ENCODE peak calls at places on chromosomes 5 and 9, in ten cellular contexts. One of them, this sample, is unnamed.

GRCh38 chr9:137432687-137433348 is 8.3 kb downstream of the ENTPD8 start:
- DNase-seq in left ventricle myocardium inferior: no peak
- DNase-seq in cardiac fibroblast: no peak
- DNase-seq in body of pancreas: no peak
- DNase-seq in esophagus muscularis mucosa: no peak
- DNase-seq in prostate gland: no peak
- DNase-seq in heart left ventricle: peak; percentile 22
- DNase-seq in tibial artery: no peak
- DNase-seq in lower leg skin: peak; percentile 82
- DNase-seq in endothelial cell of umbilical vein: no peak
- DNase-seq in this sample: no peak

GRCh38 chr5:74239268-74239667 is 401.3 kb downstream of the ENC1 start:
- DNase-seq in tibial artery: no peak
- DNase-seq in prostate gland: no peak
- DNase-seq in left ventricle myocardium inferior: no peak
- DNase-seq in lower leg skin: no peak
- DNase-seq in esophagus muscularis mucosa: no peak
- DNase-seq in endothelial cell of umbilical vein: no peak
- DNase-seq in body of pancreas: no peak
- DNase-seq in heart left ventricle: no peak
- DNase-seq in cardiac fibroblast: no peak
- DNase-seq in this sample: no peak

GRCh38 chr5:78829811-78830499 is 155.2 kb downstream of the ARSB start:
- DNase-seq in left ventricle myocardium inferior: peak; percentile 81
- DNase-seq in esophagus muscularis mucosa: no peak
- DNase-seq in heart left ventricle: peak; percentile 75
- DNase-seq in endothelial cell of umbilical vein: no peak
- DNase-seq in body of pancreas: peak; percentile 43
- DNase-seq in cardiac fibroblast: peak; percentile 50
- DNase-seq in lower leg skin: peak; percentile 89
- DNase-seq in tibial artery: peak; percentile 92
- DNase-seq in prostate gland: no peak
- DNase-seq in this sample: peak; percentile 76

GRCh38 chr5:148998174-148998797 is 64.6 kb downstream of the SH3TC2 start:
- DNase-seq in heart left ventricle: no peak
- DNase-seq in cardiac fibroblast: peak; percentile 76
- DNase-seq in tibial artery: no peak
- DNase-seq in prostate gland: peak; percentile 77
- DNase-seq in endothelial cell of umbilical vein: peak; percentile 68
- DNase-seq in lower leg skin: no peak
- DNase-seq in left ventricle myocardium inferior: no peak
- DNase-seq in body of pancreas: peak; percentile 39
- DNase-seq in esophagus muscularis mucosa: peak; percentile 39
- DNase-seq in this sample: no peak

GRCh38 chr5:40623480-40624420 is 56.0 kb upstream of the PTGER4 start:
- DNase-seq in left ventricle myocardium inferior: no peak
- DNase-seq in heart left ventricle: no peak
- DNase-seq in endothelial cell of umbilical vein: no peak
- DNase-seq in prostate gland: no peak
- DNase-seq in tibial artery: no peak
- DNase-seq in lower leg skin: no peak
- DNase-seq in cardiac fibroblast: no peak
- DNase-seq in body of pancreas: no peak
- DNase-seq in esophagus muscularis mucosa: no peak
- DNase-seq in this sample: no peak

GRCh38 chr9:122158202-122158601 is 1.4 kb downstream of the NDUFA8 start:
- DNase-seq in tibial artery: no peak
- DNase-seq in esophagus muscularis mucosa: no peak
- DNase-seq in prostate gland: no peak
- DNase-seq in cardiac fibroblast: peak; percentile 60
- DNase-seq in endothelial cell of umbilical vein: peak; percentile 65
- DNase-seq in body of pancreas: peak; percentile 61
- DNase-seq in left ventricle myocardium inferior: no peak
- DNase-seq in heart left ventricle: peak; percentile 59
- DNase-seq in lower leg skin: no peak
- DNase-seq in this sample: no peak

GRCh38 chr5:38450627-38451371 is 105.6 kb downstream of the LIFR start:
- DNase-seq in endothelial cell of umbilical vein: peak; percentile 71
- DNase-seq in body of pancreas: no peak
- DNase-seq in cardiac fibroblast: no peak
- DNase-seq in esophagus muscularis mucosa: no peak
- DNase-seq in tibial artery: no peak
- DNase-seq in lower leg skin: no peak
- DNase-seq in prostate gland: no peak
- DNase-seq in left ventricle myocardium inferior: no peak
- DNase-seq in heart left ventricle: no peak
- DNase-seq in this sample: no peak

GRCh38 chr5:80037366-80037765 is 2.2 kb downstream of the THBS4 start:
- DNase-seq in tibial artery: no peak
- DNase-seq in body of pancreas: no peak
- DNase-seq in endothelial cell of umbilical vein: no peak
- DNase-seq in left ventricle myocardium inferior: no peak
- DNase-seq in prostate gland: no peak
- DNase-seq in heart left ventricle: no peak
- DNase-seq in lower leg skin: no peak
- DNase-seq in esophagus muscularis mucosa: no peak
- DNase-seq in cardiac fibroblast: no peak
- DNase-seq in this sample: no peak

GRCh38 chr9:136769710-136770191 is 5.4 kb upstream of the LCN15 start:
- DNase-seq in body of pancreas: peak; percentile 46
- DNase-seq in cardiac fibroblast: no peak
- DNase-seq in endothelial cell of umbilical vein: no peak
- DNase-seq in esophagus muscularis mucosa: no peak
- DNase-seq in prostate gland: no peak
- DNase-seq in left ventricle myocardium inferior: no peak
- DNase-seq in lower leg skin: no peak
- DNase-seq in tibial artery: peak; percentile 57
- DNase-seq in heart left ventricle: no peak
- DNase-seq in this sample: no peak

GRCh38 chr5:178449163-178450060 is 140.8 kb downstream of the COL23A1 start:
- DNase-seq in esophagus muscularis mucosa: no peak
- DNase-seq in left ventricle myocardium inferior: peak; percentile 31
- DNase-seq in lower leg skin: peak; percentile 46
- DNase-seq in tibial artery: peak; percentile 67
- DNase-seq in heart left ventricle: peak; percentile 65
- DNase-seq in endothelial cell of umbilical vein: peak; percentile 33
- DNase-seq in prostate gland: no peak
- DNase-seq in cardiac fibroblast: no peak
- DNase-seq in body of pancreas: no peak
- DNase-seq in this sample: no peak

DNA sequence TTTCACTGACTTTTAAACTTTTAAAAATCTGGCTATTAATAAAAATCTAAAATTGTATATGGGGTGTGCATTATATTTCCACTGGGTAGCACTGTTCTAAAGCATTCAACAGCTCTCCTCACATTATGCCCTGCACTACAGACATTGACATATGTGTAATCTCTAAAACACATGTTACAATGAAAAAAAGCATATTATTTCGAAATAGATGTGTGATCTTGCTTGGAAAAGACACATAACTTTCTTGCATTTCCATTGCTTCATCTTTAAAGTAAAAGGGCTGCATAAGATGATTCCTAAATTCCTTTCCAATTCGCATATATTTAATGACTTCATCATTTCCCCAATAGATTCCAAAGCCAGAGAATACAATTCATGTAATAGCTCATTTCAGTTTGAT is 567.0 kb downstream of the PDE4D start:
- DNase-seq in body of pancreas: no peak
- DNase-seq in esophagus muscularis mucosa: no peak
- DNase-seq in endothelial cell of umbilical vein: no peak
- DNase-seq in prostate gland: no peak
- DNase-seq in tibial artery: no peak
- DNase-seq in cardiac fibroblast: no peak
- DNase-seq in heart left ventricle: no peak
- DNase-seq in lower leg skin: no peak
- DNase-seq in left ventricle myocardium inferior: no peak
- DNase-seq in this sample: no peak
- TF ChIP-seq CTCF in body of pancreas: no peak
- TF ChIP-seq CTCF in esophagus muscularis mucosa: no peak
- TF ChIP-seq CTCF in endothelial cell of umbilical vein: no peak
- TF ChIP-seq CTCF in prostate gland: no peak
- TF ChIP-seq CTCF in tibial artery: no peak
- TF ChIP-seq CTCF in cardiac fibroblast: no peak
- TF ChIP-seq CTCF in heart left ventricle: no peak
- TF ChIP-seq CTCF in lower leg skin: no peak
- TF ChIP-seq CTCF in left ventricle myocardium inferior: no peak
- TF ChIP-seq CTCF in this sample: no peak

DNA sequence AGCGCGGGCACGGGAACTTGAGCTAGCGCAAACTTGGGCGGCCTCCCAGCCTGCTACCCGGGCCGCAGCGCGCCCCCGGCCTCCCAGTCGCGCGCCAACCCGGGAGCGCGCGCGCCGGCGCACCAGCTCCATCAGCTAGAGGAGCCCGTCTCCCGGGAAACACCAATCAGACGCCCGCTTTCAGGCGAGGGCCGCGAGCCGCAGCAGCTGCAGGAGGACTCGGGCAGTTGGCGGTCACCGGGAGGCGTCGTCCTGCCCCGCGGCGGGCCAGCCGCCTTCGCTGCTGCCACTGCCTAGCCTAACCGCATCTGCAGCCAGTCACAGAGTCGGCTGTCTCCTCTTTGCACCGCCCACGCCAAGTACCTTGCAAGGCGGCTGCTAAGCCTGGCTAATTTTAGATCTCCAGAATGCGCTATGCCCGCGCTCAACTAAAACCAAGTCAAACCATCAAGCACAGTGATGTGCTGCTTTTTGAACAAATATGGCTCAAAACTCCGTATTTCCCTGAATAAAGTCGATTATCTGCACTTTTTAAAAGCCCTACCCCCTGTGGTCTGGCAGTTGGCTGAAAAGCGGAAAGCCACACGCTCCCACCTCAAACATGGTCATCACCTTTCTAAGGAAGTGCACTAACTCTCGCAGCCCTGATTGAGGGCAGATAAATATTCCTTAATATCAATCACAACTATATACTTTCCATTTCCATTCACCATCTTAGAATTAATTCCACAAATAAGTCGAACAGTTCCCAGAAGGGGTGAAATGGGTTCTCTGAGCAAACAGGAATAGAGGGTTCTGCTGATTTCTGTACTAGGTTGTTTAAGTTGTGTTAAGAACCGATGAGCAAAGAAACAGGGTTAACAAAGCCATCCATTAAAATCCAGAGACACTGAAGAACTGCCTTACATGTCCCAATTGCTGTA is 221.8 kb downstream of the MEF2C start:
- DNase-seq in lower leg skin: no peak
- DNase-seq in cardiac fibroblast: peak; percentile 74
- DNase-seq in body of pancreas: peak; percentile 59
- DNase-seq in endothelial cell of umbilical vein: peak; percentile 51
- DNase-seq in heart left ventricle: peak; percentile 44
- DNase-seq in esophagus muscularis mucosa: peak; percentile 80
- DNase-seq in tibial artery: peak; percentile 83
- DNase-seq in prostate gland: no peak
- DNase-seq in left ventricle myocardium inferior: no peak
- DNase-seq in this sample: no peak
- H3K4me3 ChIP-seq in lower leg skin: no peak overlapping the region
- H3K4me3 ChIP-seq in cardiac fibroblast: peak overlapping the region; percentile 35
- H3K4me3 ChIP-seq in body of pancreas: no peak overlapping the region
- H3K4me3 ChIP-seq in endothelial cell of umbilical vein: peak overlapping the region; percentile 34
- H3K4me3 ChIP-seq in heart left ventricle: no peak overlapping the region
- H3K4me3 ChIP-seq in esophagus muscularis mucosa: peak overlapping the region; percentile 49
- H3K4me3 ChIP-seq in tibial artery: peak overlapping the region; percentile 42
- H3K4me3 ChIP-seq in prostate gland: peak overlapping the region; percentile 10
- H3K4me3 ChIP-seq in left ventricle myocardium inferior: peak overlapping the region; percentile 60
- H3K4me3 ChIP-seq in this sample: peak overlapping the region; percentile 30

GRCh38 chr5:6712582-6713273 is 504 bp upstream of the TENT4A start:
- DNase-seq in body of pancreas: peak; percentile 98
- DNase-seq in lower leg skin: peak; percentile 99
- DNase-seq in cardiac fibroblast: peak; percentile 99
- DNase-seq in esophagus muscularis mucosa: peak; percentile 97
- DNase-seq in left ventricle myocardium inferior: peak; percentile 95
- DNase-seq in endothelial cell of umbilical vein: peak; percentile 98
- DNase-seq in heart left ventricle: peak; percentile 97
- DNase-seq in prostate gland: peak; percentile 96
- DNase-seq in tibial artery: peak; percentile 98
- DNase-seq in this sample: peak; percentile 97
- TF ChIP-seq CTCF in body of pancreas: no peak
- TF ChIP-seq CTCF in lower leg skin: no peak
- TF ChIP-seq CTCF in cardiac fibroblast: no peak
- TF ChIP-seq CTCF in esophagus muscularis mucosa: no peak
- TF ChIP-seq CTCF in left ventricle myocardium inferior: no peak
- TF ChIP-seq CTCF in endothelial cell of umbilical vein: no peak
- TF ChIP-seq CTCF in heart left ventricle: peak; percentile 3
- TF ChIP-seq CTCF in prostate gland: no peak
- TF ChIP-seq CTCF in tibial artery: no peak
- TF ChIP-seq CTCF in this sample: no peak

GRCh38 chr5:140828402-140828737 is 610 bp downstream of the PCDHA6 start:
- DNase-seq in body of pancreas: no peak
- DNase-seq in tibial artery: no peak
- DNase-seq in endothelial cell of umbilical vein: no peak
- DNase-seq in left ventricle myocardium inferior: no peak
- DNase-seq in lower leg skin: no peak
- DNase-seq in prostate gland: no peak
- DNase-seq in cardiac fibroblast: no peak
- DNase-seq in heart left ventricle: no peak
- DNase-seq in esophagus muscularis mucosa: no peak
- DNase-seq in this sample: no peak

GRCh38 chr5:140822281-140822629 is 842 bp downstream of the PCDHA5 start:
- DNase-seq in tibial artery: no peak
- DNase-seq in heart left ventricle: no peak
- DNase-seq in left ventricle myocardium inferior: no peak
- DNase-seq in body of pancreas: no peak
- DNase-seq in endothelial cell of umbilical vein: no peak
- DNase-seq in esophagus muscularis mucosa: no peak
- DNase-seq in cardiac fibroblast: no peak
- DNase-seq in lower leg skin: no peak
- DNase-seq in prostate gland: no peak
- DNase-seq in this sample: no peak

GRCh38 chr5:140823475-140823874 is 2.1 kb downstream of the PCDHA5 start:
- DNase-seq in esophagus muscularis mucosa: no peak
- DNase-seq in heart left ventricle: no peak
- DNase-seq in body of pancreas: no peak
- DNase-seq in left ventricle myocardium inferior: no peak
- DNase-seq in lower leg skin: no peak
- DNase-seq in tibial artery: no peak
- DNase-seq in prostate gland: no peak
- DNase-seq in endothelial cell of umbilical vein: no peak
- DNase-seq in cardiac fibroblast: no peak
- DNase-seq in this sample: no peak

DNA sequence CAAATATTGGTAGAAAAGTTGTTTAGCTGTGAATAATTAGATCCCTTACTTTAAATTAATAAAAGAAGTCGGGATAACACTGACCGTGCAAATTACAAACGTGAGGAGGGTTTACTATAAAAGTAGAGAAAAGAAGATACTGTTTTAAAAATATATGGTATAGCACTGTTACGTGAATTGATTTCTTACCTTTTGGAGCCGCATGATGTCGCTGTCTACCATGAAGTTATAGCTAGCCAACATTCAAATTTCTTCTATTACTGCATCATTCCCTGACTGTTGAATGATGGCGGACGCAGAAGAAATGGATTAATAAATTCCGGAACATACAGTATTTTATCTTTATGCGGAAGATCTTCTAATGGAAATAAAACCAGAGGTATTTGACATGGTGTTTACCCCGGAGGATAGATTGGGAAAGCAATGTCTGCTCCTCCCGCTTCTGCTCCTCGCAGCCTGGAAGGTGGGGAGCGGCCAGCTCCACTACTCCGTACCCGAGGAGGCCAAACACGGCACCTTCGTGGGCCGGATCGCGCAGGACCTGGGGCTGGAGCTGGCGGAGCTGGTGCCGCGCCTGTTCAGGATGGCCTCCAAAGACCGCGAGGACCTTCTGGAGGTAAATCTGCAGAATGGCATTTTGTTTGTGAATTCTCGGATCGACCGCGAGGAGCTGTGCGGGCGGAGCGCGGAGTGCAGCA is at the start of gene PCDHA6:
- DNase-seq in cardiac fibroblast: no peak
- DNase-seq in body of pancreas: no peak
- DNase-seq in left ventricle myocardium inferior: no peak
- DNase-seq in heart left ventricle: no peak
- DNase-seq in endothelial cell of umbilical vein: peak; percentile 4
- DNase-seq in esophagus muscularis mucosa: no peak
- DNase-seq in prostate gland: no peak
- DNase-seq in tibial artery: no peak
- DNase-seq in lower leg skin: no peak
- DNase-seq in this sample: no peak
- H3K4me3 ChIP-seq in cardiac fibroblast: no peak within 1 kb of the TSS
- H3K4me3 ChIP-seq in body of pancreas: no peak within 1 kb of the TSS
- H3K4me3 ChIP-seq in left ventricle myocardium inferior: no peak within 1 kb of the TSS
- H3K4me3 ChIP-seq in heart left ventricle: no peak within 1 kb of the TSS
- H3K4me3 ChIP-seq in endothelial cell of umbilical vein: no peak within 1 kb of the TSS
- H3K4me3 ChIP-seq in esophagus muscularis mucosa: peak within 1 kb of the TSS; percentile 14
- H3K4me3 ChIP-seq in prostate gland: no peak within 1 kb of the TSS
- H3K4me3 ChIP-seq in tibial artery: peak within 1 kb of the TSS; percentile 15
- H3K4me3 ChIP-seq in lower leg skin: no peak within 1 kb of the TSS
- H3K4me3 ChIP-seq in this sample: peak within 1 kb of the TSS; percentile 36